ENCODE peak calls at places on chromosome 10, in seven cellular contexts. K is lower lobe of right lung, D is uterus, G is H9, V is psoas muscle, L is fibroblast of mammary gland, C is GM13977. R is an unnamed sample.

GRCh38 chr10:60433684-60434083 is 44.0 kb upstream of the ANK3 start:
- DNase-seq in K (no peak), D (no peak), G (no peak), V (no peak), L (peak), C (no peak), R (no peak)

GRCh38 chr10:70603439-70603778 is 868 bp upstream of the PRF1 start:
- DNase-seq in K (no peak), D (no peak), G (no peak), V (no peak), L (no peak), C (no peak), R (no peak)

GRCh38 chr10:114697061-114697598 is 39.1 kb upstream of the ABLIM1 start:
- DNase-seq in K (peak), D (no peak), G (no peak), V (no peak), L (peak), C (no peak), R (no peak)

GRCh38 chr10:86262671-86263165 is 103.9 kb downstream of the GRID1 start:
- DNase-seq in K (no peak), D (no peak), G (peak), V (no peak), L (no peak), C (no peak), R (peak)

GRCh38 chr10:99124376-99124775 is 111.3 kb downstream of the HPSE2 start:
- DNase-seq in K (no peak), D (no peak), G (no peak), V (no peak), L (no peak), C (no peak), R (no peak)

GRCh38 chr10:86103391-86104101 is 263.0 kb downstream of the GRID1 start:
- DNase-seq in K (no peak), D (no peak), G (no peak), V (no peak), L (no peak), C (no peak), R (no peak)

GRCh38 chr10:80131499-80131901 is 1.0 kb upstream of the PLAC9 start:
- DNase-seq in K (no peak), D (no peak), G (peak), V (no peak), L (no peak), C (no peak), R (no peak)

GRCh38 chr10:48450233-48450810 is 143.8 kb downstream of the MAPK8 start:
- DNase-seq in K (no peak), D (no peak), G (peak), V (peak), L (no peak), C (no peak), R (no peak)

GRCh38 chr10:116891208-116891607 is 41.9 kb downstream of the ENO4 start:
- DNase-seq in K (no peak), D (peak), G (no peak), V (no peak), L (peak), C (no peak), R (no peak)

GRCh38 chr10:117830832-117831231 is 215.9 kb downstream of the RAB11FIP2 start:
- DNase-seq in K (no peak), D (no peak), G (peak), V (no peak), L (no peak), C (peak), R (no peak)

GRCh38 chr10:76337641-76338040 is 906.2 kb downstream of the LRMDA start:
- DNase-seq in K (no peak), D (no peak), G (no peak), V (no peak), L (peak), C (no peak), R (no peak)

GRCh38 chr10:63376560-63377304 is 89.0 kb downstream of the JMJD1C start:
- DNase-seq in K (no peak), D (no peak), G (no peak), V (no peak), L (peak), C (peak), R (no peak)

GRCh38 chr10:33026422-33026821 is 68.4 kb upstream of the ITGB1 start:
- DNase-seq in K (no peak), D (no peak), G (no peak), V (no peak), L (no peak), C (no peak), R (no peak)
- TF ChIP-seq CTCF in K (no peak), D (no peak), G (no peak), V (no peak), L (no peak), C (no peak), R (no peak)

DNA sequence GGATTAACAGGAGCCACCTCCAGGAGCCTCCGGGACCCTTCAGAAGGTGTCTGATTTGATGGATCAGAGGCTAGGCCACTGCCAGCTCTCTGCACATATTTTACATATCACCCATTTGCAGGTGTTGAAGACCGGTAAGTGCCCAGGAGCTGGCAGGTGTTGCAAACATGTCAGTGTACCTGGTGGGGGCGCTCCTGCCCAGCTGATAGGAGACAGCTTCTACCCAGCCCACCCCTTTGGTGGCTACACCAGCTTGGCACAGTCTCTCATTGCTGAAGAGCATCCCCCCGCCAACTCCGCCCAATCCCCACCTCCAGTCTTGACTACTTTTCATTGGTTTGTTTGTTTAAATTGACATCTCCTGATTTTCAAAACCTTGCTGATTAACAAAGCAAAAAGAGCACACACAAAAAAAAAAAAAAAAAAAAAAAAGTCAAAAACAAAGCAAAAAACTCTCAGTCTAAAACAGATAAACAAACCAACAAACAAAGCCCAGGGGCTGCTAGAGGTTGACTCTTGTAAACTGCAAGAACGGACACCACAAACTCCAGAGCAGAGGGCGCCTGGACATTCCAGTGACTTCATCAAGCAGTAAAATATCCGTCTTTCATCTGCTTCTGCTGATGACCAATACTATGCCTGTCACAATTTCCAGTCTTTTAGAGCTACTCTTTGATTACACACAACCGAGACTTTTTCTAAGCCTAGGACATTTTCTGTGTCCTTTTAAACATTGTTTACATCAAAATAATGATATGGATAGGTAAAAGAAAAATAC is 275.3 kb downstream of the NRG3 start:
- DNase-seq in K (peak), D (no peak), G (peak), V (no peak), L (peak), C (peak), R (peak)
- TF ChIP-seq CTCF in K (peak), D (no peak), G (peak), V (no peak), L (peak), C (peak), R (peak)

GRCh38 chr10:108208038-108208437 is 1043.5 kb upstream of the SORCS1 start:
- DNase-seq in K (no peak), D (no peak), G (no peak), V (no peak), L (no peak), C (no peak), R (no peak)

GRCh38 chr10:108208732-108209131 is 1044.2 kb upstream of the SORCS1 start:
- DNase-seq in K (no peak), D (no peak), G (no peak), V (no peak), L (no peak), C (no peak), R (no peak)

GRCh38 chr10:108203905-108204527 is 1039.5 kb upstream of the SORCS1 start:
- DNase-seq in K (no peak), D (no peak), G (peak), V (no peak), L (no peak), C (no peak), R (no peak)

DNA sequence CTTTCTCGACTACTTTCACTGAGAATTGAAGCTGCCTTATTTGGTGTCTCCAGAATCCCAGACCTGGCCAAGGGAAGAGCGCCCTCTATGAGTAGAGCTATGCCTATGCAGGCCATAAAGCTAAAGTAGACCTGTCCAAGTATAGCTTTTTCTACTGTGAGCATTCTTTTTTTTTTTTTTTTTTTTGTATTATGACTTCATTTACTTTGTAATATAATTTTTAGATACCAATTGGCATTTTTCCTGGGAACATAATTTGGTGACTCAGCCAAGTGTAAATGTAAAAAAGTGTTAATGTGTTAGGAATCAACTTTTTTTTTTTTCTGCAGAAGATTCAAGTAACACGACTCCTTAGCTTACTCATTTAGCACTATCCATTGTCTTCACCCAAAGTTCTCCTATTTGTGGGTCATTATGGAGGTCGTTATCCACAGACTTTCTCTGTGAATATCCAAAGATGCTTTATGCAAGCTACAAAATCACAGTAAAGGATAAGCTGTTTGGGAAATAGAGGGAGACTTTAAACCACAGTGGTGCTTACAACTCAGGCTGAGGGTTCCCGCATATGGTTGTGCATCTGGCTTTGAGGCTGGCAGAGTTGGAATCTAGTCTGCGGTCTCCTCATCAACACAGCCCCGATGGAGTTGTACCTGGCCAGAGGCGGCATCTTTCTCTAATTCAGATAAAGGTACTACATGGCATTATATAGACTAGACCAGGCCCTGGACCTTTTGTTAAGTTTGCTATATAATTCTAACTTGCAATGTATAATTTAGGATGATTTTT is 1040.2 kb upstream of the SORCS1 start:
- DNase-seq in K (no peak), D (no peak), G (peak), V (no peak), L (peak), C (peak), R (peak)
- TF ChIP-seq CTCF in K (peak), D (peak), G (peak), V (peak), L (peak), C (peak), R (peak)

DNA sequence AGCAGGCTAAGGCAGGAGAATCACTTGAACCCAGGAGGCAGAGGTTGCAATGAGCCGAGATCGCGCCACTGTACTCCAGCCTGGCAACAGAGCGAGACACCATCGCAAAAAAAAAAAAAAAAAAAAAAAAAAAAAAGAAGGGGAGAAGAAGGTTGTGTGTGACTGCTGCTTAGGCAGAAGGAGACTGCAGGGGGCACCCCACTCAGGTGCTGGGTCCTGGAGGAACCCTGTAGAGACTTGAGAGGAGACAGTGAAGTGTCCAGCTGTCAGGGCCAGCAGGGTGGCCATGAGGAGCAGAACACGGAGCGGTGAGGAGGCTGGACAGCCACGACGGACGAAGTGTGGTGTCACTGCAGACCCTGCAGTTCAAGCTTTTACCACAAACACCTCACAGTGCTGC is 99.0 kb upstream of the NMT2 start:
- DNase-seq in K (no peak), D (no peak), G (no peak), V (no peak), L (peak), C (no peak), R (no peak)
- TF ChIP-seq CTCF in K (no peak), D (no peak), G (peak), V (no peak), L (no peak), C (no peak), R (no peak)